ENCODE peak calls at places on chromosomes 12 and 14, in eight cellular contexts. One of them, this sample, is unnamed.

GRCh38 chr14:69288001-69288771 is 28.2 kb downstream of the GALNT16 start:
- DNase-seq in stimulated activated CD4-positive, alpha-beta T cell treated with anti-CD3 and anti-CD28 coated beads, TNF-alpha, amount 100 ng/mL, for 1 hour: no peak
- DNase-seq in choroid plexus epithelial cell: peak; percentile 80
- DNase-seq in D341Med: no peak
- DNase-seq in activated T-cell treated with anti-CD3 and anti-CD28 coated beads, Interleukin-2, amount 50 U/mL, for 48 hours: no peak
- DNase-seq in small intestine: peak; percentile 14
- DNase-seq in NCI-H1105 treated with DMSO at 0.1 percent for 48 hours: no peak
- DNase-seq in hepatic stellate cell: peak; percentile 24
- DNase-seq in this sample: no peak

GRCh38 chr12:53703746-53704145 is 23.5 kb downstream of the CALCOCO1 start:
- DNase-seq in stimulated activated CD4-positive, alpha-beta T cell treated with anti-CD3 and anti-CD28 coated beads, TNF-alpha, amount 100 ng/mL, for 1 hour: no peak
- DNase-seq in choroid plexus epithelial cell: peak; percentile 13
- DNase-seq in D341Med: no peak
- DNase-seq in activated T-cell treated with anti-CD3 and anti-CD28 coated beads, Interleukin-2, amount 50 U/mL, for 48 hours: no peak
- DNase-seq in small intestine: no peak
- DNase-seq in NCI-H1105 treated with DMSO at 0.1 percent for 48 hours: no peak
- DNase-seq in hepatic stellate cell: peak; percentile 28
- DNase-seq in this sample: no peak

GRCh38 chr14:105885561-105886320 is 359.4 kb downstream of the TMEM121 start:
- DNase-seq in stimulated activated CD4-positive, alpha-beta T cell treated with anti-CD3 and anti-CD28 coated beads, TNF-alpha, amount 100 ng/mL, for 1 hour: no peak
- DNase-seq in choroid plexus epithelial cell: no peak
- DNase-seq in D341Med: no peak
- DNase-seq in activated T-cell treated with anti-CD3 and anti-CD28 coated beads, Interleukin-2, amount 50 U/mL, for 48 hours: no peak
- DNase-seq in small intestine: no peak
- DNase-seq in NCI-H1105 treated with DMSO at 0.1 percent for 48 hours: no peak
- DNase-seq in hepatic stellate cell: no peak
- DNase-seq in this sample: no peak

GRCh38 chr12:49552014-49552413 is 13.2 kb downstream of the KCNH3 start:
- DNase-seq in stimulated activated CD4-positive, alpha-beta T cell treated with anti-CD3 and anti-CD28 coated beads, TNF-alpha, amount 100 ng/mL, for 1 hour: no peak
- DNase-seq in choroid plexus epithelial cell: no peak
- DNase-seq in D341Med: peak; percentile 71
- DNase-seq in activated T-cell treated with anti-CD3 and anti-CD28 coated beads, Interleukin-2, amount 50 U/mL, for 48 hours: no peak
- DNase-seq in small intestine: peak; percentile 30
- DNase-seq in NCI-H1105 treated with DMSO at 0.1 percent for 48 hours: no peak
- DNase-seq in hepatic stellate cell: no peak
- DNase-seq in this sample: no peak

GRCh38 chr12:120925740-120926563 is 21.8 kb upstream of the SPPL3 start:
- DNase-seq in stimulated activated CD4-positive, alpha-beta T cell treated with anti-CD3 and anti-CD28 coated beads, TNF-alpha, amount 100 ng/mL, for 1 hour: no peak
- DNase-seq in choroid plexus epithelial cell: no peak
- DNase-seq in D341Med: no peak
- DNase-seq in activated T-cell treated with anti-CD3 and anti-CD28 coated beads, Interleukin-2, amount 50 U/mL, for 48 hours: no peak
- DNase-seq in small intestine: no peak
- DNase-seq in NCI-H1105 treated with DMSO at 0.1 percent for 48 hours: no peak
- DNase-seq in hepatic stellate cell: no peak
- DNase-seq in this sample: no peak

GRCh38 chr12:93818488-93819047 is 141.4 kb downstream of the CRADD start:
- DNase-seq in stimulated activated CD4-positive, alpha-beta T cell treated with anti-CD3 and anti-CD28 coated beads, TNF-alpha, amount 100 ng/mL, for 1 hour: no peak
- DNase-seq in choroid plexus epithelial cell: no peak
- DNase-seq in D341Med: no peak
- DNase-seq in activated T-cell treated with anti-CD3 and anti-CD28 coated beads, Interleukin-2, amount 50 U/mL, for 48 hours: no peak
- DNase-seq in small intestine: no peak
- DNase-seq in NCI-H1105 treated with DMSO at 0.1 percent for 48 hours: no peak
- DNase-seq in hepatic stellate cell: no peak
- DNase-seq in this sample: no peak

GRCh38 chr12:121524196-121524930 is 56.5 kb downstream of the KDM2B start:
- DNase-seq in stimulated activated CD4-positive, alpha-beta T cell treated with anti-CD3 and anti-CD28 coated beads, TNF-alpha, amount 100 ng/mL, for 1 hour: no peak
- DNase-seq in choroid plexus epithelial cell: no peak
- DNase-seq in D341Med: no peak
- DNase-seq in activated T-cell treated with anti-CD3 and anti-CD28 coated beads, Interleukin-2, amount 50 U/mL, for 48 hours: no peak
- DNase-seq in small intestine: no peak
- DNase-seq in NCI-H1105 treated with DMSO at 0.1 percent for 48 hours: peak; percentile 46
- DNase-seq in hepatic stellate cell: no peak
- DNase-seq in this sample: no peak

GRCh38 chr12:45183263-45183662 is 32.6 kb upstream of the ANO6 start:
- DNase-seq in stimulated activated CD4-positive, alpha-beta T cell treated with anti-CD3 and anti-CD28 coated beads, TNF-alpha, amount 100 ng/mL, for 1 hour: no peak
- DNase-seq in choroid plexus epithelial cell: peak; percentile 53
- DNase-seq in D341Med: no peak
- DNase-seq in activated T-cell treated with anti-CD3 and anti-CD28 coated beads, Interleukin-2, amount 50 U/mL, for 48 hours: no peak
- DNase-seq in small intestine: no peak
- DNase-seq in NCI-H1105 treated with DMSO at 0.1 percent for 48 hours: no peak
- DNase-seq in hepatic stellate cell: peak; percentile 24
- DNase-seq in this sample: no peak

GRCh38 chr12:97276198-97276580 is 186.4 kb upstream of the RMST start:
- DNase-seq in stimulated activated CD4-positive, alpha-beta T cell treated with anti-CD3 and anti-CD28 coated beads, TNF-alpha, amount 100 ng/mL, for 1 hour: no peak
- DNase-seq in choroid plexus epithelial cell: no peak
- DNase-seq in D341Med: no peak
- DNase-seq in activated T-cell treated with anti-CD3 and anti-CD28 coated beads, Interleukin-2, amount 50 U/mL, for 48 hours: no peak
- DNase-seq in small intestine: no peak
- DNase-seq in NCI-H1105 treated with DMSO at 0.1 percent for 48 hours: peak; percentile 48
- DNase-seq in hepatic stellate cell: no peak
- DNase-seq in this sample: no peak

GRCh38 chr12:7695159-7695930 is at the start of gene GDF3:
- DNase-seq in stimulated activated CD4-positive, alpha-beta T cell treated with anti-CD3 and anti-CD28 coated beads, TNF-alpha, amount 100 ng/mL, for 1 hour: no peak
- DNase-seq in choroid plexus epithelial cell: peak; percentile 31
- DNase-seq in D341Med: no peak
- DNase-seq in activated T-cell treated with anti-CD3 and anti-CD28 coated beads, Interleukin-2, amount 50 U/mL, for 48 hours: no peak
- DNase-seq in small intestine: peak; percentile 27
- DNase-seq in NCI-H1105 treated with DMSO at 0.1 percent for 48 hours: peak; percentile 16
- DNase-seq in hepatic stellate cell: peak; percentile 19
- DNase-seq in this sample: no peak

GRCh38 chr12:42798811-42799438 is 209.4 kb upstream of the PRICKLE1 start:
- DNase-seq in stimulated activated CD4-positive, alpha-beta T cell treated with anti-CD3 and anti-CD28 coated beads, TNF-alpha, amount 100 ng/mL, for 1 hour: no peak
- DNase-seq in choroid plexus epithelial cell: peak; percentile 73
- DNase-seq in D341Med: no peak
- DNase-seq in activated T-cell treated with anti-CD3 and anti-CD28 coated beads, Interleukin-2, amount 50 U/mL, for 48 hours: no peak
- DNase-seq in small intestine: no peak
- DNase-seq in NCI-H1105 treated with DMSO at 0.1 percent for 48 hours: no peak
- DNase-seq in hepatic stellate cell: peak; percentile 26
- DNase-seq in this sample: peak; percentile 15

GRCh38 chr12:88338486-88338885 is 196.4 kb downstream of the TMTC3 start:
- DNase-seq in stimulated activated CD4-positive, alpha-beta T cell treated with anti-CD3 and anti-CD28 coated beads, TNF-alpha, amount 100 ng/mL, for 1 hour: no peak
- DNase-seq in choroid plexus epithelial cell: no peak
- DNase-seq in D341Med: no peak
- DNase-seq in activated T-cell treated with anti-CD3 and anti-CD28 coated beads, Interleukin-2, amount 50 U/mL, for 48 hours: no peak
- DNase-seq in small intestine: no peak
- DNase-seq in NCI-H1105 treated with DMSO at 0.1 percent for 48 hours: no peak
- DNase-seq in hepatic stellate cell: no peak
- DNase-seq in this sample: no peak

GRCh38 chr14:103828315-103828967 is 18.9 kb downstream of the PPP1R13B start:
- DNase-seq in stimulated activated CD4-positive, alpha-beta T cell treated with anti-CD3 and anti-CD28 coated beads, TNF-alpha, amount 100 ng/mL, for 1 hour: no peak
- DNase-seq in choroid plexus epithelial cell: peak; percentile 56
- DNase-seq in D341Med: no peak
- DNase-seq in activated T-cell treated with anti-CD3 and anti-CD28 coated beads, Interleukin-2, amount 50 U/mL, for 48 hours: no peak
- DNase-seq in small intestine: no peak
- DNase-seq in NCI-H1105 treated with DMSO at 0.1 percent for 48 hours: no peak
- DNase-seq in hepatic stellate cell: no peak
- DNase-seq in this sample: no peak

GRCh38 chr12:31813305-31813704 is 84.5 kb upstream of the AMN1 start:
- DNase-seq in stimulated activated CD4-positive, alpha-beta T cell treated with anti-CD3 and anti-CD28 coated beads, TNF-alpha, amount 100 ng/mL, for 1 hour: no peak
- DNase-seq in choroid plexus epithelial cell: peak; percentile 31
- DNase-seq in D341Med: no peak
- DNase-seq in activated T-cell treated with anti-CD3 and anti-CD28 coated beads, Interleukin-2, amount 50 U/mL, for 48 hours: no peak
- DNase-seq in small intestine: peak; percentile 71
- DNase-seq in NCI-H1105 treated with DMSO at 0.1 percent for 48 hours: no peak
- DNase-seq in hepatic stellate cell: no peak
- DNase-seq in this sample: no peak

GRCh38 chr14:92615451-92615850 is 101.9 kb downstream of the RIN3 start:
- DNase-seq in stimulated activated CD4-positive, alpha-beta T cell treated with anti-CD3 and anti-CD28 coated beads, TNF-alpha, amount 100 ng/mL, for 1 hour: peak; percentile 60
- DNase-seq in choroid plexus epithelial cell: no peak
- DNase-seq in D341Med: no peak
- DNase-seq in activated T-cell treated with anti-CD3 and anti-CD28 coated beads, Interleukin-2, amount 50 U/mL, for 48 hours: peak; percentile 59
- DNase-seq in small intestine: peak; percentile 25
- DNase-seq in NCI-H1105 treated with DMSO at 0.1 percent for 48 hours: no peak
- DNase-seq in hepatic stellate cell: no peak
- DNase-seq in this sample: no peak

GRCh38 chr12:120956579-120957360 is 21.6 kb upstream of the HNF1A start:
- DNase-seq in stimulated activated CD4-positive, alpha-beta T cell treated with anti-CD3 and anti-CD28 coated beads, TNF-alpha, amount 100 ng/mL, for 1 hour: no peak
- DNase-seq in choroid plexus epithelial cell: no peak
- DNase-seq in D341Med: no peak
- DNase-seq in activated T-cell treated with anti-CD3 and anti-CD28 coated beads, Interleukin-2, amount 50 U/mL, for 48 hours: no peak
- DNase-seq in small intestine: peak; percentile 88
- DNase-seq in NCI-H1105 treated with DMSO at 0.1 percent for 48 hours: no peak
- DNase-seq in hepatic stellate cell: no peak
- DNase-seq in this sample: no peak

GRCh38 chr12:76037130-76038105 is 5.8 kb upstream of the PHLDA1 start:
- DNase-seq in stimulated activated CD4-positive, alpha-beta T cell treated with anti-CD3 and anti-CD28 coated beads, TNF-alpha, amount 100 ng/mL, for 1 hour: no peak
- DNase-seq in choroid plexus epithelial cell: peak; percentile 94
- DNase-seq in D341Med: peak; percentile 54
- DNase-seq in activated T-cell treated with anti-CD3 and anti-CD28 coated beads, Interleukin-2, amount 50 U/mL, for 48 hours: no peak
- DNase-seq in small intestine: peak; percentile 73
- DNase-seq in NCI-H1105 treated with DMSO at 0.1 percent for 48 hours: peak; percentile 89
- DNase-seq in hepatic stellate cell: peak; percentile 38
- DNase-seq in this sample: no peak

GRCh38 chr12:111446044-111446581 is 40.4 kb downstream of the SH2B3 start:
- DNase-seq in stimulated activated CD4-positive, alpha-beta T cell treated with anti-CD3 and anti-CD28 coated beads, TNF-alpha, amount 100 ng/mL, for 1 hour: no peak
- DNase-seq in choroid plexus epithelial cell: peak; percentile 78
- DNase-seq in D341Med: no peak
- DNase-seq in activated T-cell treated with anti-CD3 and anti-CD28 coated beads, Interleukin-2, amount 50 U/mL, for 48 hours: peak; percentile 17
- DNase-seq in small intestine: peak; percentile 37
- DNase-seq in NCI-H1105 treated with DMSO at 0.1 percent for 48 hours: peak; percentile 43
- DNase-seq in hepatic stellate cell: no peak
- DNase-seq in this sample: no peak

GRCh38 chr12:3032161-3032560 is 45.0 kb upstream of the TSPAN9 start:
- DNase-seq in stimulated activated CD4-positive, alpha-beta T cell treated with anti-CD3 and anti-CD28 coated beads, TNF-alpha, amount 100 ng/mL, for 1 hour: no peak
- DNase-seq in choroid plexus epithelial cell: no peak
- DNase-seq in D341Med: no peak
- DNase-seq in activated T-cell treated with anti-CD3 and anti-CD28 coated beads, Interleukin-2, amount 50 U/mL, for 48 hours: no peak
- DNase-seq in small intestine: no peak
- DNase-seq in NCI-H1105 treated with DMSO at 0.1 percent for 48 hours: no peak
- DNase-seq in hepatic stellate cell: no peak
- DNase-seq in this sample: no peak

GRCh38 chr14:87691482-87691881 is 301.5 kb downstream of the GALC start:
- DNase-seq in stimulated activated CD4-positive, alpha-beta T cell treated with anti-CD3 and anti-CD28 coated beads, TNF-alpha, amount 100 ng/mL, for 1 hour: no peak
- DNase-seq in choroid plexus epithelial cell: no peak
- DNase-seq in D341Med: no peak
- DNase-seq in activated T-cell treated with anti-CD3 and anti-CD28 coated beads, Interleukin-2, amount 50 U/mL, for 48 hours: no peak
- DNase-seq in small intestine: no peak
- DNase-seq in NCI-H1105 treated with DMSO at 0.1 percent for 48 hours: no peak
- DNase-seq in hepatic stellate cell: no peak
- DNase-seq in this sample: no peak

GRCh38 chr14:68632591-68632895 is 160.3 kb downstream of the ZFP36L1 start:
- DNase-seq in stimulated activated CD4-positive, alpha-beta T cell treated with anti-CD3 and anti-CD28 coated beads, TNF-alpha, amount 100 ng/mL, for 1 hour: no peak
- DNase-seq in choroid plexus epithelial cell: no peak
- DNase-seq in D341Med: no peak
- DNase-seq in activated T-cell treated with anti-CD3 and anti-CD28 coated beads, Interleukin-2, amount 50 U/mL, for 48 hours: no peak
- DNase-seq in small intestine: no peak
- DNase-seq in NCI-H1105 treated with DMSO at 0.1 percent for 48 hours: no peak
- DNase-seq in hepatic stellate cell: no peak
- DNase-seq in this sample: no peak

GRCh38 chr12:27330846-27331245 is 1.8 kb upstream of the BMAL2 start:
- DNase-seq in stimulated activated CD4-positive, alpha-beta T cell treated with anti-CD3 and anti-CD28 coated beads, TNF-alpha, amount 100 ng/mL, for 1 hour: no peak
- DNase-seq in choroid plexus epithelial cell: peak; percentile 27
- DNase-seq in D341Med: no peak
- DNase-seq in activated T-cell treated with anti-CD3 and anti-CD28 coated beads, Interleukin-2, amount 50 U/mL, for 48 hours: no peak
- DNase-seq in small intestine: no peak
- DNase-seq in NCI-H1105 treated with DMSO at 0.1 percent for 48 hours: no peak
- DNase-seq in hepatic stellate cell: no peak
- DNase-seq in this sample: no peak

This sample was measured in H54.